ENCODE peak calls at places on chromosomes 7 and 10, in nine cellular contexts. One of them, this sample, is unnamed.

GRCh38 chr7:105911961-105912575 is 35.7 kb upstream of the ATXN7L1 start:
- DNase-seq in stimulated activated CD8-positive, alpha-beta memory T cell treated with anti-CD3 and anti-CD28 coated beads, Interleukin-7, amount 100 ng/mL, for 1 hour: no peak
- DNase-seq in renal cortical epithelial cell: no peak
- DNase-seq in NCI-H2081 treated with DMSO at 0.1 percent for 48 hours: no peak
- DNase-seq in stimulated activated CD4-positive, alpha-beta T cell treated with anti-CD3 and anti-CD28 coated beads, Interleukin-1b, Interleukin-23, amount 100 ng/mL, for 1 hour: no peak
- DNase-seq in H9: no peak
- DNase-seq in heart left ventricle: no peak
- DNase-seq in AML-193: no peak
- DNase-seq in effector memory CD8-positive, alpha-beta T cell: no peak
- DNase-seq in this sample: peak; percentile 34

GRCh38 chr7:123769371-123769770 is 20.6 kb upstream of the WASL start:
- DNase-seq in stimulated activated CD8-positive, alpha-beta memory T cell treated with anti-CD3 and anti-CD28 coated beads, Interleukin-7, amount 100 ng/mL, for 1 hour: no peak
- DNase-seq in stimulated activated CD4-positive, alpha-beta T cell treated with anti-CD3 and anti-CD28 coated beads, Interleukin-1b, Interleukin-23, amount 100 ng/mL, for 1 hour: no peak
- DNase-seq in heart left ventricle: peak; percentile 33
- DNase-seq in AML-193: no peak
- DNase-seq in H9: no peak
- DNase-seq in renal cortical epithelial cell: peak; percentile 95
- DNase-seq in NCI-H2081 treated with DMSO at 0.1 percent for 48 hours: no peak
- DNase-seq in effector memory CD8-positive, alpha-beta T cell: no peak
- DNase-seq in this sample: peak; percentile 70

GRCh38 chr10:24894728-24895127 is 57.7 kb downstream of the PRTFDC1 start:
- DNase-seq in effector memory CD8-positive, alpha-beta T cell: peak; percentile 10
- DNase-seq in heart left ventricle: no peak
- DNase-seq in H9: no peak
- DNase-seq in stimulated activated CD8-positive, alpha-beta memory T cell treated with anti-CD3 and anti-CD28 coated beads, Interleukin-7, amount 100 ng/mL, for 1 hour: no peak
- DNase-seq in NCI-H2081 treated with DMSO at 0.1 percent for 48 hours: no peak
- DNase-seq in AML-193: no peak
- DNase-seq in stimulated activated CD4-positive, alpha-beta T cell treated with anti-CD3 and anti-CD28 coated beads, Interleukin-1b, Interleukin-23, amount 100 ng/mL, for 1 hour: no peak
- DNase-seq in renal cortical epithelial cell: no peak
- DNase-seq in this sample: no peak

GRCh38 chr7:83691095-83691494 is 42.2 kb upstream of the SEMA3E start:
- DNase-seq in stimulated activated CD8-positive, alpha-beta memory T cell treated with anti-CD3 and anti-CD28 coated beads, Interleukin-7, amount 100 ng/mL, for 1 hour: no peak
- DNase-seq in renal cortical epithelial cell: no peak
- DNase-seq in effector memory CD8-positive, alpha-beta T cell: no peak
- DNase-seq in stimulated activated CD4-positive, alpha-beta T cell treated with anti-CD3 and anti-CD28 coated beads, Interleukin-1b, Interleukin-23, amount 100 ng/mL, for 1 hour: no peak
- DNase-seq in H9: peak; percentile 45
- DNase-seq in AML-193: no peak
- DNase-seq in NCI-H2081 treated with DMSO at 0.1 percent for 48 hours: no peak
- DNase-seq in heart left ventricle: no peak
- DNase-seq in this sample: no peak

GRCh38 chr7:611281-611810 is 91.7 kb upstream of the PDGFA start:
- DNase-seq in stimulated activated CD4-positive, alpha-beta T cell treated with anti-CD3 and anti-CD28 coated beads, Interleukin-1b, Interleukin-23, amount 100 ng/mL, for 1 hour: no peak
- DNase-seq in AML-193: no peak
- DNase-seq in renal cortical epithelial cell: no peak
- DNase-seq in stimulated activated CD8-positive, alpha-beta memory T cell treated with anti-CD3 and anti-CD28 coated beads, Interleukin-7, amount 100 ng/mL, for 1 hour: no peak
- DNase-seq in heart left ventricle: no peak
- DNase-seq in effector memory CD8-positive, alpha-beta T cell: no peak
- DNase-seq in H9: no peak
- DNase-seq in NCI-H2081 treated with DMSO at 0.1 percent for 48 hours: no peak
- DNase-seq in this sample: no peak

GRCh38 chr7:150439926-150440325 is 10.5 kb upstream of the GIMAP8 start:
- DNase-seq in NCI-H2081 treated with DMSO at 0.1 percent for 48 hours: no peak
- DNase-seq in heart left ventricle: no peak
- DNase-seq in AML-193: no peak
- DNase-seq in stimulated activated CD4-positive, alpha-beta T cell treated with anti-CD3 and anti-CD28 coated beads, Interleukin-1b, Interleukin-23, amount 100 ng/mL, for 1 hour: no peak
- DNase-seq in H9: no peak
- DNase-seq in stimulated activated CD8-positive, alpha-beta memory T cell treated with anti-CD3 and anti-CD28 coated beads, Interleukin-7, amount 100 ng/mL, for 1 hour: no peak
- DNase-seq in renal cortical epithelial cell: peak; percentile 8
- DNase-seq in effector memory CD8-positive, alpha-beta T cell: no peak
- DNase-seq in this sample: peak; percentile 74

GRCh38 chr7:76201732-76202665 is at the start of gene SRRM3:
- DNase-seq in heart left ventricle: peak; percentile 79
- DNase-seq in stimulated activated CD4-positive, alpha-beta T cell treated with anti-CD3 and anti-CD28 coated beads, Interleukin-1b, Interleukin-23, amount 100 ng/mL, for 1 hour: peak; percentile 53
- DNase-seq in stimulated activated CD8-positive, alpha-beta memory T cell treated with anti-CD3 and anti-CD28 coated beads, Interleukin-7, amount 100 ng/mL, for 1 hour: peak; percentile 66
- DNase-seq in effector memory CD8-positive, alpha-beta T cell: peak; percentile 84
- DNase-seq in renal cortical epithelial cell: peak; percentile 2
- DNase-seq in AML-193: no peak
- DNase-seq in NCI-H2081 treated with DMSO at 0.1 percent for 48 hours: peak; percentile 8
- DNase-seq in H9: peak; percentile 88
- DNase-seq in this sample: peak; percentile 73

GRCh38 chr10:31650010-31650409 is 278.6 kb downstream of the ARHGAP12 start:
- DNase-seq in stimulated activated CD8-positive, alpha-beta memory T cell treated with anti-CD3 and anti-CD28 coated beads, Interleukin-7, amount 100 ng/mL, for 1 hour: no peak
- DNase-seq in renal cortical epithelial cell: peak; percentile 13
- DNase-seq in H9: no peak
- DNase-seq in NCI-H2081 treated with DMSO at 0.1 percent for 48 hours: no peak
- DNase-seq in stimulated activated CD4-positive, alpha-beta T cell treated with anti-CD3 and anti-CD28 coated beads, Interleukin-1b, Interleukin-23, amount 100 ng/mL, for 1 hour: no peak
- DNase-seq in effector memory CD8-positive, alpha-beta T cell: no peak
- DNase-seq in heart left ventricle: peak; percentile 86
- DNase-seq in AML-193: no peak
- DNase-seq in this sample: peak; percentile 91

GRCh38 chr10:128274938-128275337 is 148.7 kb upstream of the MKI67 start:
- DNase-seq in stimulated activated CD8-positive, alpha-beta memory T cell treated with anti-CD3 and anti-CD28 coated beads, Interleukin-7, amount 100 ng/mL, for 1 hour: no peak
- DNase-seq in AML-193: peak; percentile 29
- DNase-seq in NCI-H2081 treated with DMSO at 0.1 percent for 48 hours: no peak
- DNase-seq in effector memory CD8-positive, alpha-beta T cell: no peak
- DNase-seq in stimulated activated CD4-positive, alpha-beta T cell treated with anti-CD3 and anti-CD28 coated beads, Interleukin-1b, Interleukin-23, amount 100 ng/mL, for 1 hour: no peak
- DNase-seq in heart left ventricle: no peak
- DNase-seq in renal cortical epithelial cell: peak; percentile 6
- DNase-seq in H9: no peak
- DNase-seq in this sample: no peak